ENCODE peak calls at places on chromosomes 3 and 15, in seven cellular contexts. M is CD8-positive, alpha-beta memory T cell; Z is cardiac muscle cell; Q is naive thymus-derived CD8-positive, alpha-beta T cell; B is head of caudate nucleus; T is tibial artery; X is iris pigment epithelial cell. A is an unnamed sample.

GRCh38 chr3:81041331-81041730 is 720.1 kb downstream of the GBE1 start:
- DNase-seq in M (no peak), Z (no peak), Q (no peak), B (no peak), T (no peak), X (peak), A (no peak)

GRCh38 chr3:121649645-121650044 is 11.1 kb downstream of the HCLS1 start:
- DNase-seq in M (no peak), Z (no peak), Q (no peak), B (no peak), T (no peak), X (peak), A (no peak)

GRCh38 chr3:65251375-65251774 is 563.6 kb upstream of the ADAMTS9 start:
- DNase-seq in M (no peak), Z (no peak), Q (no peak), B (no peak), T (no peak), X (no peak), A (no peak)

GRCh38 chr15:82663186-82663600 is 16.0 kb upstream of the CPEB1 start:
- DNase-seq in M (peak), Z (peak), Q (peak), B (peak), T (no peak), X (peak), A (peak)

GRCh38 chr3:194481103-194481502 is 5.7 kb downstream of the ATP13A3 start:
- DNase-seq in M (no peak), Z (no peak), Q (no peak), B (no peak), T (no peak), X (peak), A (no peak)

GRCh38 chr3:142568393-142569017 is 10.0 kb downstream of the ATR start:
- DNase-seq in M (no peak), Z (no peak), Q (no peak), B (no peak), T (no peak), X (no peak), A (no peak)

GRCh38 chr3:17033516-17034168 is 148.9 kb downstream of the PLCL2 start:
- DNase-seq in M (no peak), Z (peak), Q (no peak), B (no peak), T (no peak), X (peak), A (no peak)

GRCh38 chr15:75531041-75531450 is 48.1 kb downstream of the PTPN9 start:
- DNase-seq in M (no peak), Z (no peak), Q (no peak), B (peak), T (peak), X (peak), A (no peak)

GRCh38 chr3:164393171-164393570 is 685.1 kb downstream of the SI start:
- DNase-seq in M (no peak), Z (no peak), Q (no peak), B (no peak), T (no peak), X (no peak), A (no peak)

GRCh38 chr15:100922192-100923040 is 3.3 kb downstream of the LRRK1 start:
- DNase-seq in M (no peak), Z (no peak), Q (no peak), B (no peak), T (no peak), X (no peak), A (no peak)

A was measured in HuH-7.